ENCODE peak calls at places on chromosomes 5 and 9, in nine cellular contexts. G is activated CD8-positive, alpha-beta memory T cell treated with anti-CD3 and anti-CD28 coated beads for 24 hours; V is adipocyte; D is EH; C is iris pigment epithelial cell; L is COR-L47; P is spleen; O is ascending aorta; W is uterus. T is an unnamed sample.

GRCh38 chr5:173045481-173045880 is 10.7 kb upstream of the CREBRF start:
- DNase-seq in G (no peak), V (no peak), D (no peak), C (no peak), L (no peak), P (no peak), O (no peak), W (no peak), T (no peak)

GRCh38 chr5:174951151-174951780 is 226.9 kb downstream of the MSX2 start:
- DNase-seq in G (peak), V (peak), D (peak), C (peak), L (peak), P (no peak), O (no peak), W (no peak), T (no peak)

GRCh38 chr5:77022511-77023417 is 7.4 kb upstream of the AGGF1 start:
- DNase-seq in G (no peak), V (no peak), D (no peak), C (no peak), L (no peak), P (no peak), O (no peak), W (no peak), T (no peak)

GRCh38 chr5:32027717-32028321 is 146.3 kb downstream of the GOLPH3 start:
- DNase-seq in G (no peak), V (peak), D (peak), C (peak), L (no peak), P (peak), O (peak), W (peak), T (no peak)

GRCh38 chr5:150263801-150264621 is 25.6 kb downstream of the CAMK2A start:
- DNase-seq in G (no peak), V (peak), D (peak), C (peak), L (no peak), P (no peak), O (no peak), W (peak), T (no peak)

GRCh38 chr9:100222674-100223073 is 123.6 kb downstream of the INVS start:
- DNase-seq in G (no peak), V (peak), D (peak), C (peak), L (no peak), P (no peak), O (no peak), W (no peak), T (no peak)

GRCh38 chr9:73643379-73644013 is 491.8 kb downstream of the ANXA1 start:
- DNase-seq in G (no peak), V (peak), D (no peak), C (peak), L (no peak), P (no peak), O (no peak), W (no peak), T (no peak)

GRCh38 chr9:77731008-77731698 is 83.0 kb upstream of the GNA14 start:
- DNase-seq in G (no peak), V (no peak), D (no peak), C (no peak), L (no peak), P (no peak), O (no peak), W (no peak), T (no peak)

GRCh38 chr5:1285141-1285540 is 9.7 kb downstream of the TERT start:
- DNase-seq in G (peak), V (no peak), D (no peak), C (no peak), L (no peak), P (peak), O (no peak), W (no peak), T (no peak)

GRCh38 chr9:115036691-115037090 is 81.3 kb downstream of the TNC start:
- DNase-seq in G (no peak), V (no peak), D (no peak), C (no peak), L (no peak), P (no peak), O (no peak), W (no peak), T (no peak)

GRCh38 chr5:127184841-127185240 is 105.8 kb upstream of the MEGF10 start:
- DNase-seq in G (no peak), V (peak), D (peak), C (no peak), L (no peak), P (no peak), O (no peak), W (no peak), T (no peak)

GRCh38 chr9:114202849-114203248 is 47.5 kb downstream of the COL27A1 start:
- DNase-seq in G (no peak), V (peak), D (no peak), C (peak), L (no peak), P (no peak), O (no peak), W (no peak), T (no peak)

GRCh38 chr9:127667127-127667844 is 39.5 kb upstream of the CFAP157 start:
- DNase-seq in G (no peak), V (peak), D (no peak), C (no peak), L (no peak), P (no peak), O (no peak), W (no peak), T (no peak)

GRCh38 chr9:35161713-35162604 is at the start of gene UNC13B:
- DNase-seq in G (peak), V (peak), D (peak), C (peak), L (peak), P (peak), O (peak), W (peak), T (peak)

T was measured in NCI-H2081 treated with DMSO at 0.1 percent for 48 hours.